ENCODE peak calls at places on chromosomes 2 and 18, in nine cellular contexts. D is HTR-8/SVneo; V is effector memory CD8-positive, alpha-beta T cell; N is amniotic stem cell; Z is foreskin keratinocyte; K is neuronal stem cell; L is NCI-H1105; U is cardiac fibroblast; J is activated T-helper 1 cell treated with anti-CD3 and anti-CD28 coated beads, Interleukin-2, amount 50 U/mL, for 16 hours. W is an unnamed sample.
A peak's percentile ranks its signal among the peaks of the same experiment; 100 is the strongest.

GRCh38 chr18:2606335-2606734 is 35.0 kb downstream of the NDC80 start:
- DNase-seq in D (no peak), V (no peak), N (no peak), Z (no peak), K (no peak), L (no peak), U (peak; percentile 22), J (no peak), W (no peak)

GRCh38 chr2:8481463-8482009 is 200.3 kb upstream of the ID2 start:
- DNase-seq in D (no peak), V (no peak), N (no peak), Z (no peak), K (no peak), L (no peak), U (no peak), J (no peak), W (no peak)

GRCh38 chr2:920999-921398 is 29.6 kb upstream of the SNTG2 start:
- DNase-seq in D (no peak), V (no peak), N (no peak), Z (no peak), K (no peak), L (no peak), U (no peak), J (no peak), W (no peak)

GRCh38 chr2:196201229-196201998 is 30.0 kb upstream of the STK17B start:
- DNase-seq in D (no peak), V (no peak), N (no peak), Z (no peak), K (no peak), L (no peak), U (peak; percentile 15), J (no peak), W (no peak)

GRCh38 chr2:204114294-204114693 is 177.7 kb downstream of the ICOS start:
- DNase-seq in D (no peak), V (no peak), N (no peak), Z (no peak), K (no peak), L (no peak), U (peak; percentile 15), J (no peak), W (no peak)

GRCh38 chr2:199315299-199316179 is 142.2 kb downstream of the SATB2 start:
- DNase-seq in D (no peak), V (no peak), N (no peak), Z (no peak), K (peak; percentile 56), L (no peak), U (peak; percentile 15), J (no peak), W (peak; percentile 30)

GRCh38 chr18:987325-988186 is 82.9 kb downstream of the ADCYAP1 start:
- DNase-seq in D (peak; percentile 26), V (no peak), N (no peak), Z (no peak), K (no peak), L (no peak), U (peak; percentile 95), J (no peak), W (no peak)

GRCh38 chr2:165825041-165825440 is 31.0 kb upstream of the GALNT3 start:
- DNase-seq in D (no peak), V (no peak), N (no peak), Z (no peak), K (no peak), L (peak; percentile 81), U (peak; percentile 50), J (no peak), W (no peak)

W was measured in RKO.